ENCODE peak calls at places on chromosome 2, in six cellular contexts. X is HT-29; K is KBM-7; Q is activated naive CD4-positive, alpha-beta T cell; A is T-cell; Z is activated T-cell treated with anti-CD3 and anti-CD28 coated beads for 24 hours. O is an unnamed sample.
A peak's percentile ranks its signal among the peaks of the same experiment; 100 is the strongest.

GRCh38 chr2:165745916-165746315 is 48.1 kb downstream of the GALNT3 start:
- DNase-seq in X (no peak), K (no peak), Q (no peak), A (no peak), Z (no peak), O (no peak)

GRCh38 chr2:191148766-191149165 is 2.0 kb downstream of the STAT4 start:
- DNase-seq in X (no peak), K (peak; percentile 75), Q (no peak), A (no peak), Z (no peak), O (no peak)

GRCh38 chr2:147425437-147426038 is 419.3 kb upstream of the ACVR2A start:
- DNase-seq in X (peak; percentile 71), K (no peak), Q (no peak), A (no peak), Z (no peak), O (no peak)

GRCh38 chr2:203808041-203808750 is 59.4 kb upstream of the CTLA4 start:
- DNase-seq in X (peak; percentile 51), K (no peak), Q (no peak), A (no peak), Z (no peak), O (no peak)

GRCh38 chr2:152459116-152459515 is 124.1 kb downstream of the FMNL2 start:
- DNase-seq in X (no peak), K (no peak), Q (no peak), A (no peak), Z (no peak), O (no peak)

GRCh38 chr2:240301256-240301795 is 134.1 kb upstream of the GPC1 start:
- DNase-seq in X (no peak), K (no peak), Q (no peak), A (no peak), Z (no peak), O (no peak)

GRCh38 chr2:29532451-29532850 is 388.9 kb downstream of the ALK start:
- DNase-seq in X (no peak), K (no peak), Q (no peak), A (no peak), Z (no peak), O (no peak)

GRCh38 chr2:188676012-188676405 is 298.2 kb upstream of the COL3A1 start:
- DNase-seq in X (no peak), K (no peak), Q (no peak), A (no peak), Z (no peak), O (no peak)

GRCh38 chr2:232997749-232998665 is 15.0 kb downstream of the NGEF start:
- DNase-seq in X (no peak), K (no peak), Q (no peak), A (no peak), Z (no peak), O (no peak)

GRCh38 chr2:19857806-19858205 is 44.0 kb downstream of the TTC32 start:
- DNase-seq in X (no peak), K (no peak), Q (no peak), A (no peak), Z (no peak), O (no peak)

GRCh38 chr2:230067990-230068657 is 600 bp downstream of the SLC16A14 start:
- DNase-seq in X (peak; percentile 33), K (peak; percentile 73), Q (no peak), A (peak; percentile 33), Z (peak; percentile 11), O (peak; percentile 72)

GRCh38 chr2:143607446-143608110 is 478.4 kb downstream of the ARHGAP15 start:
- DNase-seq in X (no peak), K (no peak), Q (no peak), A (no peak), Z (no peak), O (no peak)

GRCh38 chr2:172326211-172326509 is 101.2 kb upstream of the ITGA6 start:
- DNase-seq in X (no peak), K (no peak), Q (no peak), A (no peak), Z (no peak), O (no peak)

GRCh38 chr2:212721026-212721451 is 182.4 kb upstream of the ERBB4 start:
- DNase-seq in X (no peak), K (no peak), Q (no peak), A (no peak), Z (no peak), O (no peak)

GRCh38 chr2:217856871-217857270 is 145.9 kb downstream of the TNS1 start:
- DNase-seq in X (no peak), K (no peak), Q (no peak), A (no peak), Z (no peak), O (no peak)

GRCh38 chr2:149611100-149611820 is 23.7 kb upstream of the MMADHC start:
- DNase-seq in X (peak; percentile 22), K (no peak), Q (no peak), A (no peak), Z (no peak), O (no peak)

GRCh38 chr2:50344509-50345106 is 687.3 kb downstream of the NRXN1 start:
- DNase-seq in X (no peak), K (peak; percentile 26), Q (no peak), A (no peak), Z (no peak), O (peak; percentile 58)

GRCh38 chr2:231429152-231429551 is 33.6 kb downstream of the B3GNT7 start:
- DNase-seq in X (no peak), K (no peak), Q (no peak), A (no peak), Z (no peak), O (no peak)

GRCh38 chr2:102801098-102801718 is 39.4 kb downstream of the TMEM182 start:
- DNase-seq in X (peak; percentile 11), K (peak; percentile 30), Q (no peak), A (no peak), Z (no peak), O (no peak)

GRCh38 chr2:118834901-118835738 is 12.3 kb downstream of the EN1 start:
- DNase-seq in X (no peak), K (no peak), Q (no peak), A (no peak), Z (no peak), O (no peak)

GRCh38 chr2:192888090-192888489 is 693.4 kb upstream of the TMEFF2 start:
- DNase-seq in X (no peak), K (no peak), Q (no peak), A (no peak), Z (no peak), O (no peak)

GRCh38 chr2:171347591-171348032 is 86.2 kb downstream of the METTL8 start:
- DNase-seq in X (peak; percentile 7), K (no peak), Q (no peak), A (no peak), Z (no peak), O (no peak)

GRCh38 chr2:190069936-190070696 is 7.6 kb upstream of the MSTN start:
- DNase-seq in X (peak; percentile 79), K (peak; percentile 69), Q (no peak), A (peak; percentile 1), Z (peak; percentile 4), O (peak; percentile 44)

GRCh38 chr2:225494100-225494459 is 94.6 kb downstream of the NYAP2 start:
- DNase-seq in X (no peak), K (no peak), Q (no peak), A (no peak), Z (no peak), O (no peak)

GRCh38 chr2:173583196-173583595 is 228.5 kb downstream of the CDCA7 start:
- DNase-seq in X (no peak), K (no peak), Q (no peak), A (no peak), Z (no peak), O (no peak)

GRCh38 chr2:202064206-202064880 is 8.7 kb upstream of the KIAA2012 start:
- DNase-seq in X (no peak), K (no peak), Q (no peak), A (no peak), Z (no peak), O (no peak)

GRCh38 chr2:33859791-33860461 is 260.8 kb upstream of the FAM98A start:
- DNase-seq in X (no peak), K (no peak), Q (no peak), A (no peak), Z (no peak), O (no peak)

GRCh38 chr2:238104071-238104511 is 4.0 kb downstream of the ESPNL start:
- DNase-seq in X (no peak), K (no peak), Q (no peak), A (no peak), Z (no peak), O (no peak)

GRCh38 chr2:171297951-171298350 is 135.8 kb downstream of the METTL8 start:
- DNase-seq in X (no peak), K (no peak), Q (no peak), A (no peak), Z (no peak), O (no peak)

GRCh38 chr2:168198476-168199192 is 48.8 kb downstream of the STK39 start:
- DNase-seq in X (peak; percentile 78), K (no peak), Q (no peak), A (no peak), Z (no peak), O (no peak)

GRCh38 chr2:62305421-62306176 is 109.7 kb downstream of the B3GNT2 start:
- DNase-seq in X (peak; percentile 12), K (peak; percentile 49), Q (no peak), A (no peak), Z (peak; percentile 72), O (no peak)

GRCh38 chr2:1907849-1908533 is 163.7 kb upstream of the PXDN start:
- DNase-seq in X (no peak), K (no peak), Q (no peak), A (no peak), Z (no peak), O (no peak)

GRCh38 chr2:197930570-197931278 is 126.3 kb downstream of the PLCL1 start:
- DNase-seq in X (no peak), K (no peak), Q (no peak), A (no peak), Z (no peak), O (no peak)

GRCh38 chr2:239101071-239101470 is 253.2 kb downstream of the TWIST2 start:
- DNase-seq in X (no peak), K (no peak), Q (no peak), A (no peak), Z (no peak), O (no peak)

O was measured in NCI-H2081.